ENCODE peak calls at places on chromosomes 4 and X, in nine cellular contexts. One of them, this sample, is unnamed.

GRCh38 chrX:3990569-3990968 is 277.1 kb upstream of the PRKX start:
- DNase-seq in cardiac muscle cell: no peak
- DNase-seq in uterus: no peak
- DNase-seq in right lobe of liver: no peak
- DNase-seq in heart left ventricle: no peak
- DNase-seq in RWPE2: no peak
- DNase-seq in lower lobe of right lung: no peak
- DNase-seq in suprapubic skin: no peak
- DNase-seq in adrenal gland: no peak
- DNase-seq in this sample: no peak

GRCh38 chr4:176656108-176656507 is 136.6 kb downstream of the VEGFC start:
- DNase-seq in cardiac muscle cell: no peak
- DNase-seq in uterus: no peak
- DNase-seq in right lobe of liver: no peak
- DNase-seq in heart left ventricle: no peak
- DNase-seq in RWPE2: no peak
- DNase-seq in lower lobe of right lung: no peak
- DNase-seq in suprapubic skin: no peak
- DNase-seq in adrenal gland: no peak
- DNase-seq in this sample: no peak

GRCh38 chr4:176761872-176762271 is 30.9 kb downstream of the VEGFC start:
- DNase-seq in cardiac muscle cell: no peak
- DNase-seq in uterus: no peak
- DNase-seq in right lobe of liver: no peak
- DNase-seq in heart left ventricle: no peak
- DNase-seq in RWPE2: no peak
- DNase-seq in lower lobe of right lung: no peak
- DNase-seq in suprapubic skin: no peak
- DNase-seq in adrenal gland: no peak
- DNase-seq in this sample: no peak

GRCh38 chr4:41533685-41534084 is 4.3 kb upstream of the LIMCH1 start:
- DNase-seq in cardiac muscle cell: no peak
- DNase-seq in uterus: no peak
- DNase-seq in right lobe of liver: no peak
- DNase-seq in heart left ventricle: no peak
- DNase-seq in RWPE2: no peak
- DNase-seq in lower lobe of right lung: no peak
- DNase-seq in suprapubic skin: no peak
- DNase-seq in adrenal gland: no peak
- DNase-seq in this sample: no peak

GRCh38 chrX:71440401-71440800 is 74.2 kb downstream of the TAF1 start:
- DNase-seq in cardiac muscle cell: no peak
- DNase-seq in uterus: no peak
- DNase-seq in right lobe of liver: no peak
- DNase-seq in heart left ventricle: no peak
- DNase-seq in RWPE2: no peak
- DNase-seq in lower lobe of right lung: no peak
- DNase-seq in suprapubic skin: no peak
- DNase-seq in adrenal gland: no peak
- DNase-seq in this sample: no peak

GRCh38 chrX:121000589-121000988 is 15.0 kb upstream of the CT47A1 start:
- DNase-seq in cardiac muscle cell: peak
- DNase-seq in uterus: no peak
- DNase-seq in right lobe of liver: no peak
- DNase-seq in heart left ventricle: no peak
- DNase-seq in RWPE2: no peak
- DNase-seq in lower lobe of right lung: no peak
- DNase-seq in suprapubic skin: no peak
- DNase-seq in adrenal gland: no peak
- DNase-seq in this sample: no peak

GRCh38 chrX:47191331-47191730 is 2.3 kb upstream of the UBA1 start:
- DNase-seq in cardiac muscle cell: no peak
- DNase-seq in uterus: no peak
- DNase-seq in right lobe of liver: peak
- DNase-seq in heart left ventricle: no peak
- DNase-seq in RWPE2: no peak
- DNase-seq in lower lobe of right lung: no peak
- DNase-seq in suprapubic skin: no peak
- DNase-seq in adrenal gland: no peak
- DNase-seq in this sample: no peak

GRCh38 chr4:70586841-70587240 is 5.2 kb upstream of the AMBN start:
- DNase-seq in cardiac muscle cell: no peak
- DNase-seq in uterus: no peak
- DNase-seq in right lobe of liver: no peak
- DNase-seq in heart left ventricle: no peak
- DNase-seq in RWPE2: no peak
- DNase-seq in lower lobe of right lung: no peak
- DNase-seq in suprapubic skin: no peak
- DNase-seq in adrenal gland: no peak
- DNase-seq in this sample: no peak

GRCh38 chrX:99468993-99469392 is 941.1 kb downstream of the PCDH19 start:
- DNase-seq in cardiac muscle cell: no peak
- DNase-seq in uterus: no peak
- DNase-seq in right lobe of liver: no peak
- DNase-seq in heart left ventricle: no peak
- DNase-seq in RWPE2: no peak
- DNase-seq in lower lobe of right lung: no peak
- DNase-seq in suprapubic skin: no peak
- DNase-seq in adrenal gland: no peak
- DNase-seq in this sample: no peak

GRCh38 chr4:1090036-1090435 is 23.3 kb downstream of the RNF212 start:
- DNase-seq in cardiac muscle cell: no peak
- DNase-seq in uterus: no peak
- DNase-seq in right lobe of liver: no peak
- DNase-seq in heart left ventricle: no peak
- DNase-seq in RWPE2: no peak
- DNase-seq in lower lobe of right lung: no peak
- DNase-seq in suprapubic skin: peak
- DNase-seq in adrenal gland: no peak
- DNase-seq in this sample: no peak

GRCh38 chr4:169899295-169899694 is 126.9 kb downstream of the MFAP3L start:
- DNase-seq in cardiac muscle cell: no peak
- DNase-seq in uterus: no peak
- DNase-seq in right lobe of liver: no peak
- DNase-seq in heart left ventricle: no peak
- DNase-seq in RWPE2: no peak
- DNase-seq in lower lobe of right lung: no peak
- DNase-seq in suprapubic skin: no peak
- DNase-seq in adrenal gland: no peak
- DNase-seq in this sample: no peak

GRCh38 chr4:7964459-7964858 is 24.8 kb upstream of the AFAP1 start:
- DNase-seq in cardiac muscle cell: no peak
- DNase-seq in uterus: no peak
- DNase-seq in right lobe of liver: no peak
- DNase-seq in heart left ventricle: no peak
- DNase-seq in RWPE2: no peak
- DNase-seq in lower lobe of right lung: no peak
- DNase-seq in suprapubic skin: no peak
- DNase-seq in adrenal gland: no peak
- DNase-seq in this sample: no peak

GRCh38 chrX:120015145-120016067 is 62.1 kb downstream of the RHOXF2B start:
- DNase-seq in cardiac muscle cell: peak
- DNase-seq in uterus: no peak
- DNase-seq in right lobe of liver: no peak
- DNase-seq in heart left ventricle: no peak
- DNase-seq in RWPE2: no peak
- DNase-seq in lower lobe of right lung: peak
- DNase-seq in suprapubic skin: no peak
- DNase-seq in adrenal gland: peak
- DNase-seq in this sample: no peak

GRCh38 chr4:138035781-138036258 is 206.3 kb downstream of the SLC7A11 start:
- DNase-seq in cardiac muscle cell: peak
- DNase-seq in uterus: no peak
- DNase-seq in right lobe of liver: no peak
- DNase-seq in heart left ventricle: no peak
- DNase-seq in RWPE2: no peak
- DNase-seq in lower lobe of right lung: no peak
- DNase-seq in suprapubic skin: no peak
- DNase-seq in adrenal gland: peak
- DNase-seq in this sample: no peak

GRCh38 chr4:142656178-142656577 is 189.9 kb downstream of the INPP4B start:
- DNase-seq in cardiac muscle cell: peak
- DNase-seq in uterus: no peak
- DNase-seq in right lobe of liver: no peak
- DNase-seq in heart left ventricle: no peak
- DNase-seq in RWPE2: no peak
- DNase-seq in lower lobe of right lung: no peak
- DNase-seq in suprapubic skin: no peak
- DNase-seq in adrenal gland: no peak
- DNase-seq in this sample: no peak

GRCh38 chrX:72079607-72080006 is 52.1 kb downstream of the RTL5 start:
- DNase-seq in cardiac muscle cell: peak
- DNase-seq in uterus: no peak
- DNase-seq in right lobe of liver: peak
- DNase-seq in heart left ventricle: peak
- DNase-seq in RWPE2: no peak
- DNase-seq in lower lobe of right lung: no peak
- DNase-seq in suprapubic skin: no peak
- DNase-seq in adrenal gland: peak
- DNase-seq in this sample: peak

GRCh38 chrX:131521824-131522223 is 22.1 kb upstream of the OR13H1 start:
- DNase-seq in cardiac muscle cell: no peak
- DNase-seq in uterus: no peak
- DNase-seq in right lobe of liver: no peak
- DNase-seq in heart left ventricle: no peak
- DNase-seq in RWPE2: no peak
- DNase-seq in lower lobe of right lung: no peak
- DNase-seq in suprapubic skin: no peak
- DNase-seq in adrenal gland: no peak
- DNase-seq in this sample: no peak

GRCh38 chrX:8025705-8026104 is 98.5 kb upstream of the PNPLA4 start:
- DNase-seq in cardiac muscle cell: no peak
- DNase-seq in uterus: no peak
- DNase-seq in right lobe of liver: no peak
- DNase-seq in heart left ventricle: no peak
- DNase-seq in RWPE2: no peak
- DNase-seq in lower lobe of right lung: no peak
- DNase-seq in suprapubic skin: no peak
- DNase-seq in adrenal gland: no peak
- DNase-seq in this sample: no peak

GRCh38 chr4:118113220-118113619 is 78.9 kb downstream of the NDST3 start:
- DNase-seq in cardiac muscle cell: peak
- DNase-seq in uterus: no peak
- DNase-seq in right lobe of liver: no peak
- DNase-seq in heart left ventricle: no peak
- DNase-seq in RWPE2: no peak
- DNase-seq in lower lobe of right lung: no peak
- DNase-seq in suprapubic skin: no peak
- DNase-seq in adrenal gland: no peak
- DNase-seq in this sample: no peak

GRCh38 chr4:95155759-95156451 is 392.9 kb downstream of the UNC5C start:
- DNase-seq in cardiac muscle cell: peak
- DNase-seq in uterus: no peak
- DNase-seq in right lobe of liver: no peak
- DNase-seq in heart left ventricle: no peak
- DNase-seq in RWPE2: no peak
- DNase-seq in lower lobe of right lung: no peak
- DNase-seq in suprapubic skin: no peak
- DNase-seq in adrenal gland: no peak
- DNase-seq in this sample: no peak

DNA sequence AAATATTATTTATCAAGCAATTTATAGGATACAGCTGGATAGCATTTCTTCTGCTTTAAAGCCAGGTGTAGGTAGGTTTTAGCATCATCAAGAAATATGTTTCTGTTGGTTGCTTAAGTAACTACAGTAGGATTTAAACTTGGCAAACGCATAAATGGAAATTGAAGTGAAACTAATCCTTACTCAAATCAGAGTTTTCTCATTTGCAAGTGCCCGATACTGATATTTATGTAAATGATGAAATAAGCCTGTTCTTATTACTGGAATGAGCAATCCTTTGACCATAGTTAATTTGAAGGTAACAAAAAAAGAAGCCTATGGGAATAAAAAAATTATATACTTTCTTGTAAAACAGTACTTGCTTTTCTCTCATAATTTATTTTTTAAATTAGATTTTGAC is 23.2 kb upstream of the PIGA start:
- DNase-seq in cardiac muscle cell: no peak
- DNase-seq in uterus: no peak
- DNase-seq in right lobe of liver: no peak
- DNase-seq in heart left ventricle: no peak
- DNase-seq in RWPE2: no peak
- DNase-seq in lower lobe of right lung: no peak
- DNase-seq in suprapubic skin: no peak
- DNase-seq in adrenal gland: no peak
- DNase-seq in this sample: no peak
- H3K27ac ChIP-seq in cardiac muscle cell: no peak
- H3K27ac ChIP-seq in uterus: no peak
- H3K27ac ChIP-seq in right lobe of liver: no peak
- H3K27ac ChIP-seq in heart left ventricle: no peak
- H3K27ac ChIP-seq in RWPE2: no peak
- H3K27ac ChIP-seq in lower lobe of right lung: no peak
- H3K27ac ChIP-seq in suprapubic skin: no peak
- H3K27ac ChIP-seq in adrenal gland: no peak
- H3K27ac ChIP-seq in this sample: no peak

GRCh38 chr4:147735413-147736301 is 3.8 kb downstream of the ARHGAP10 start:
- DNase-seq in cardiac muscle cell: peak
- DNase-seq in uterus: no peak
- DNase-seq in right lobe of liver: no peak
- DNase-seq in heart left ventricle: no peak
- DNase-seq in RWPE2: no peak
- DNase-seq in lower lobe of right lung: no peak
- DNase-seq in suprapubic skin: no peak
- DNase-seq in adrenal gland: no peak
- DNase-seq in this sample: no peak
- H3K4me3 ChIP-seq in cardiac muscle cell: no peak
- H3K4me3 ChIP-seq in uterus: no peak
- H3K4me3 ChIP-seq in right lobe of liver: no peak
- H3K4me3 ChIP-seq in heart left ventricle: no peak
- H3K4me3 ChIP-seq in RWPE2: no peak
- H3K4me3 ChIP-seq in lower lobe of right lung: peak
- H3K4me3 ChIP-seq in suprapubic skin: peak
- H3K4me3 ChIP-seq in adrenal gland: no peak
- H3K4me3 ChIP-seq in this sample: peak

GRCh38 chr4:54661686-54662085 is 3.9 kb downstream of the KIT start:
- DNase-seq in cardiac muscle cell: peak
- DNase-seq in uterus: no peak
- DNase-seq in right lobe of liver: no peak
- DNase-seq in heart left ventricle: no peak
- DNase-seq in RWPE2: no peak
- DNase-seq in lower lobe of right lung: no peak
- DNase-seq in suprapubic skin: no peak
- DNase-seq in adrenal gland: no peak
- DNase-seq in this sample: no peak
- TF ChIP-seq CTCF in cardiac muscle cell: no peak
- TF ChIP-seq CTCF in uterus: no peak
- TF ChIP-seq CTCF in right lobe of liver: no peak
- TF ChIP-seq CTCF in heart left ventricle: no peak
- TF ChIP-seq CTCF in RWPE2: no peak
- TF ChIP-seq CTCF in lower lobe of right lung: no peak
- TF ChIP-seq CTCF in suprapubic skin: no peak
- TF ChIP-seq CTCF in adrenal gland: no peak
- TF ChIP-seq CTCF in this sample: no peak

DNA sequence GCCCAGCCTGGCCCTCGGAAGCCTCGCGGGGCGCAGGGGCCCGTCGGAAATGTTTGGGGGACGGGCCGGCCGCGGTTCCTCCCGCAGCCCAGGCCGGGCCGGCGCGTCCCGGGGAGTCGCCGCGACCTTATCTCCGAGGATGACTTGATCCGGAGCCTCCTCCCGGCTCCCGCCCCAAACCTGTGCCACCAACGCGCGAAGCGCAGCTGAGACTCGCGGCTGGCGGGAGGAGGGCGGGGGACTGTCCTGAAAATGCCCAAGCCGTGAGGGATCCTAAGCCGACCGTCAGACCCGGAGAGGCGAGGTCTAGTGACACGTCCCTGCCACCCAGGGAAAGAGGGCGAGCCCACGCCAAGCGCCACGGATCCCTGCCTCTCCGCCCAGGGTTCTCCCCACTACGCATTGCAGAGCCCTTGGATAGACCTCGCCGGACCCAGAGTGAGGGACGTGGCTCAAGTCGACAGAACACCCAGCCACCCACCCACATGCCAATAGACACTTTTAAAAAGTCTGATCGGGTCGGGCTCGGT is 26.9 kb downstream of the UTP14A start:
- DNase-seq in cardiac muscle cell: no peak
- DNase-seq in uterus: peak
- DNase-seq in right lobe of liver: peak
- DNase-seq in heart left ventricle: peak
- DNase-seq in RWPE2: no peak
- DNase-seq in lower lobe of right lung: peak
- DNase-seq in suprapubic skin: peak
- DNase-seq in adrenal gland: peak
- DNase-seq in this sample: peak
- H3K27ac ChIP-seq in cardiac muscle cell: no peak
- H3K27ac ChIP-seq in uterus: peak
- H3K27ac ChIP-seq in right lobe of liver: no peak
- H3K27ac ChIP-seq in heart left ventricle: peak
- H3K27ac ChIP-seq in RWPE2: no peak
- H3K27ac ChIP-seq in lower lobe of right lung: peak
- H3K27ac ChIP-seq in suprapubic skin: peak
- H3K27ac ChIP-seq in adrenal gland: no peak
- H3K27ac ChIP-seq in this sample: peak